ENCODE peak calls at places on chromosomes 16 and 17, in nine cellular contexts. D is NCI-H1417; G is lower lobe of right lung; I is RCC 7860; L is germinal center; H is K562; Z is stimulated activated CD4-positive, alpha-beta T cell treated with anti-CD3 and anti-CD28 coated beads, Interleukin-12 subunit alpha, Interleukin-12 subunit beta, amount 100 ng/mL, for 4 hours; O is AG10803; V is stimulated activated naive CD8-positive, alpha-beta T cell treated with anti-CD3 and anti-CD28 coated beads, Interleukin-15, Interleukin-2, amounts not matched to agents 100 U/mL and 50 U/mL, for 24 hours. R is an unnamed sample.

GRCh38 chr17:50283246-50283645 is 9.0 kb downstream of the TMEM92 start:
- DNase-seq in Z (no peak), D (no peak), I (no peak), L (no peak), H (no peak), V (peak; percentile 29), G (peak; percentile 66), O (no peak), R (no peak)

GRCh38 chr16:65889533-65889966 is 476.9 kb upstream of the CDH5 start:
- DNase-seq in G (no peak), Z (no peak), O (no peak), L (no peak), V (no peak), D (peak; percentile 3), I (no peak), H (no peak), R (no peak)

GRCh38 chr16:82935781-82936180 is 309.0 kb downstream of the CDH13 start:
- DNase-seq in H (no peak), L (no peak), Z (no peak), V (no peak), G (no peak), O (no peak), D (no peak), I (no peak), R (peak; percentile 1)

GRCh38 chr16:14368399-14368798 is 261.7 kb downstream of the PARN start:
- DNase-seq in Z (no peak), O (no peak), L (no peak), V (no peak), D (no peak), H (no peak), I (no peak), G (no peak), R (no peak)

GRCh38 chr17:72719582-72720493 is 372.6 kb downstream of the SLC39A11 start:
- DNase-seq in H (no peak), I (no peak), L (no peak), Z (peak; percentile 23), O (no peak), V (peak; percentile 75), D (no peak), G (no peak), R (no peak)

GRCh38 chr16:1821861-1822611 is 4.6 kb downstream of the HAGH start:
- DNase-seq in H (no peak), L (no peak), I (no peak), O (no peak), G (no peak), D (no peak), Z (no peak), V (no peak), R (no peak)

GRCh38 chr16:67104845-67105244 is 4.9 kb upstream of the PHAF1 start:
- DNase-seq in G (no peak), Z (no peak), L (no peak), H (no peak), V (no peak), I (no peak), O (no peak), D (no peak), R (no peak)

GRCh38 chr16:23607740-23608139 is 11.6 kb upstream of the NDUFAB1 start:
- DNase-seq in L (no peak), Z (no peak), H (no peak), O (no peak), I (no peak), G (no peak), V (no peak), D (no peak), R (no peak)

GRCh38 chr17:32319548-32319905 is 22.4 kb downstream of the C17orf75 start:
- DNase-seq in V (peak; percentile 88), H (peak; percentile 86), D (peak; percentile 71), L (peak; percentile 91), Z (peak; percentile 77), I (peak; percentile 44), G (peak; percentile 84), O (peak; percentile 37), R (peak; percentile 53)

GRCh38 chr16:82062645-82063058 is 27.6 kb downstream of the HSD17B2 start:
- DNase-seq in H (no peak), I (no peak), O (peak; percentile 95), D (no peak), V (no peak), G (peak; percentile 54), L (no peak), Z (no peak), R (no peak)

GRCh38 chr17:36188891-36189306 is 7.7 kb downstream of the CCL3L1 start:
- DNase-seq in I (no peak), L (no peak), G (peak; percentile 73), V (peak; percentile 61), Z (no peak), O (no peak), D (no peak), H (no peak), R (no peak)

GRCh38 chr16:86508028-86508946 is 2.0 kb upstream of the FOXF1 start:
- DNase-seq in D (no peak), L (no peak), I (no peak), V (no peak), O (peak; percentile 13), G (no peak), Z (no peak), H (no peak), R (no peak)

GRCh38 chr16:28829747-28830146 is 6.9 kb downstream of the ATXN2L start:
- DNase-seq in G (no peak), H (no peak), I (no peak), D (no peak), Z (no peak), O (no peak), V (no peak), L (no peak), R (no peak)

GRCh38 chr17:45848405-45848804 is 3.7 kb downstream of the SPPL2C start:
- DNase-seq in G (no peak), L (no peak), I (no peak), H (no peak), D (no peak), Z (no peak), V (no peak), O (no peak), R (no peak)

GRCh38 chr17:7656958-7657715 is 6.4 kb downstream of the ATP1B2 start:
- DNase-seq in O (no peak), I (no peak), L (no peak), D (no peak), Z (no peak), G (no peak), H (no peak), V (no peak), R (no peak)

GRCh38 chr17:57832299-57832698 is 17.5 kb downstream of the MRPS23 start:
- DNase-seq in D (no peak), Z (no peak), G (no peak), H (no peak), O (no peak), L (no peak), V (no peak), I (no peak), R (no peak)

GRCh38 chr16:87333101-87333500 is 15.9 kb upstream of the C16orf95 start:
- DNase-seq in I (no peak), D (no peak), O (no peak), G (no peak), L (no peak), V (no peak), H (no peak), Z (no peak), R (no peak)

GRCh38 chr16:11401161-11402050 is 56.1 kb downstream of the RMI2 start:
- DNase-seq in Z (no peak), I (peak; percentile 27), H (no peak), G (peak; percentile 63), D (no peak), O (no peak), V (no peak), L (no peak), R (no peak)

GRCh38 chr16:56357765-56358322 is 67.5 kb downstream of the AMFR start:
- DNase-seq in L (peak; percentile 58), O (no peak), G (peak; percentile 45), Z (no peak), H (no peak), I (no peak), V (no peak), D (no peak), R (no peak)

R was measured in SW480.